ENCODE peak calls at places on chromosomes 2 and 18, in four cellular contexts. C is spleen; B is HCT116; F is CD4-positive, alpha-beta T cell. J is an unnamed sample.

GRCh38 chr2:27264753-27265535 is 2.1 kb upstream of the SLC30A3 start:
- DNase-seq in C (peak; percentile 86), B (peak; percentile 54), F (peak; percentile 72), J (no peak)

GRCh38 chr2:208698114-208698513 is 291.5 kb downstream of the PTH2R start:
- DNase-seq in C (no peak), B (no peak), F (no peak), J (no peak)

GRCh38 chr2:178066890-178067669 is 5.5 kb downstream of the PDE11A start:
- DNase-seq in C (no peak), B (no peak), F (no peak), J (no peak)

GRCh38 chr2:24191848-24192247 is 17.0 kb downstream of the FAM228A start:
- DNase-seq in C (no peak), B (no peak), F (no peak), J (no peak)

GRCh38 chr18:33014060-33014796 is 241.4 kb upstream of the KLHL14 start:
- DNase-seq in C (no peak), B (no peak), F (no peak), J (no peak)

GRCh38 chr2:188380280-188380679 is 88.6 kb downstream of the GULP1 start:
- DNase-seq in C (no peak), B (no peak), F (no peak), J (no peak)

GRCh38 chr2:183186296-183186695 is 62.1 kb downstream of the NUP35 start:
- DNase-seq in C (no peak), B (no peak), F (no peak), J (no peak)

GRCh38 chr2:161085041-161085598 is 75.1 kb upstream of the TANK start:
- DNase-seq in C (no peak), B (no peak), F (no peak), J (no peak)

GRCh38 chr2:238967031-238967977 is 119.4 kb downstream of the TWIST2 start:
- DNase-seq in C (no peak), B (no peak), F (no peak), J (no peak)

GRCh38 chr2:161992526-161992925 is 81.5 kb downstream of the DPP4 start:
- DNase-seq in C (no peak), B (no peak), F (peak; percentile 53), J (no peak)

GRCh38 chr2:48900321-48901014 is 144.9 kb upstream of the LHCGR start:
- DNase-seq in C (no peak), B (no peak), F (no peak), J (no peak)

GRCh38 chr18:70671889-70672551 is 383.2 kb downstream of the SOCS6 start:
- DNase-seq in C (no peak), B (no peak), F (peak; percentile 43), J (no peak)

GRCh38 chr2:15845294-15845693 is 95.1 kb upstream of the MYCN start:
- DNase-seq in C (no peak), B (no peak), F (no peak), J (no peak)

GRCh38 chr2:221096651-221097567 is 475.2 kb downstream of the EPHA4 start:
- DNase-seq in C (no peak), B (no peak), F (no peak), J (no peak)

GRCh38 chr2:183009249-183009899 is 28.9 kb downstream of the NCKAP1 start:
- DNase-seq in C (no peak), B (no peak), F (no peak), J (no peak)

GRCh38 chr18:25164837-25165791 is 186.9 kb downstream of the ZNF521 start:
- DNase-seq in C (no peak), B (no peak), F (no peak), J (peak; percentile 19)
- TF ChIP-seq CTCF in C (peak; percentile 13), B (no peak), F (no peak), J (no peak)

GRCh38 chr2:241843321-241844065 is 15.2 kb downstream of the PDCD1 start:
- DNase-seq in C (peak; percentile 77), B (no peak), F (no peak), J (no peak)
- TF ChIP-seq CTCF in C (no peak), B (no peak), F (no peak), J (no peak)

GRCh38 chr2:18267501-18267900 is 293.0 kb downstream of the RDH14 start:
- DNase-seq in C (no peak), B (no peak), F (no peak), J (no peak)

GRCh38 chr2:18268400-18268799 is 292.1 kb downstream of the RDH14 start:
- DNase-seq in C (no peak), B (no peak), F (no peak), J (no peak)

GRCh38 chr2:18262601-18263000 is 297.9 kb downstream of the RDH14 start:
- DNase-seq in C (no peak), B (no peak), F (no peak), J (no peak)

GRCh38 chr2:18265614-18266013 is 294.8 kb downstream of the RDH14 start:
- DNase-seq in C (no peak), B (no peak), F (no peak), J (no peak)

DNA sequence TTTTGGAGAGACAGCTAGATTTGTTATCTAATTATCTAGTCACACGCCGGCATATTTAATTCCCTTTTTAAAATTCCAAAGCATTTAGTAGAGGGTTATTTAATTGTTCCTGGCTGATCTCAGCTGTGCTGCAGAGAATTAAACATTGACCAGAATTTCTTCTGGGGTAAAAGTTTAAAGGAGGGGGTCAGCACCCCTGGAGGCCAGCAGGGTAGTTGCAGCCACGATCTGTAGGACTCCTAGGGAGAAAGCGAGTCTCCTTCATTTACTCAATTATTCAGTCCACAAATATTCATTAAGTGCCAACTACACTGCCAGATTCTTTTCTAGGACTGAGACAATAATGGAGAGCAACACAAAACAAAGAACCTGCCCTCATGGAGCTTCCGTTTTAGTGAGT is 294.3 kb downstream of the RDH14 start:
- DNase-seq in C (no peak), B (no peak), F (no peak), J (no peak)
- TF ChIP-seq CTCF in C (no peak), B (peak; percentile 42), F (no peak), J (peak; percentile 41)

DNA sequence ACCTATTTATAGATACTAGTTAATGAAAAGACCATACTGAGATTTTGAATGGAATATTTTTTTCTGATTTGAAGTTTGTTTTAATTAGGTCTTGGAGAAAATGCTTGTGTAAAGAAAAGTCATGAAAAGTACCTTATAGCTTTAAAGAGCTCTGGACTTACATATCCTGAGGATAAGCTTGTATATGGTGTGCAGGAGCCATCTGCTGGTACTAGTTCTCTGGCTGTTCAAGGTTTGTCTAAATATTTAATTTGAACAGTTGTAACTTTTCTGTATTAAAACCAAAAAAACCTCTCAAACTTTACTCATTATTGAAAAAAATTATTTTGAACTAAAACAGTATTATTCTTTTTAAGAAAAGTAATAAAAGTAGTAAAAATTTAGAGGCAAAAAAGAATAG is 50.2 kb downstream of the UBR3 start:
- DNase-seq in C (no peak), B (peak; percentile 10), F (no peak), J (no peak)
- TF ChIP-seq CTCF in C (no peak), B (no peak), F (no peak), J (peak; percentile 18)

DNA sequence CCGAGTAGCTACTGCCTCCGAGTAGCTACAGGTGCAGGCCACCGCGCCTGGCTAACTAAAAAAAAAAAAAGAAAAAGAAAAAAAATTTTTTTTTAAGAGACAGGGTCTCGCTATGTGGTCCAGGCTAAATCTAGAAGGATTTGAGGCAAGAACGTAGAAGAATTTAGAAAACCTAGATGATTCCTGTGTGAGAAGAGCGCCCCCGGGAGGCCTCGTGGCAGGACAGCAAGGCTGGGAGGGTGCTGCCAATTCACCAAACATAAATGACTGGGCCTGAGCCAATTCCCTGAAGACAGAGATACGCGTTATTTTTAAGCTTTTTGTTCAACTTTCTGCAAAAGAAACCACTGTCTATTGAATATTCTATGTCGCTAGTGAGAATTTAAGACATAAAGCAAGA is 90.1 kb upstream of the TGFA start:
- DNase-seq in C (no peak), B (peak; percentile 42), F (no peak), J (no peak)
- TF ChIP-seq CTCF in C (no peak), B (peak; percentile 83), F (peak; percentile 37), J (peak; percentile 30)

GRCh38 chr18:44320619-44321460 is 359.8 kb upstream of the SETBP1 start:
- DNase-seq in C (no peak), B (no peak), F (no peak), J (no peak)
- TF ChIP-seq CTCF in C (no peak), B (no peak), F (no peak), J (peak; percentile 17)

DNA sequence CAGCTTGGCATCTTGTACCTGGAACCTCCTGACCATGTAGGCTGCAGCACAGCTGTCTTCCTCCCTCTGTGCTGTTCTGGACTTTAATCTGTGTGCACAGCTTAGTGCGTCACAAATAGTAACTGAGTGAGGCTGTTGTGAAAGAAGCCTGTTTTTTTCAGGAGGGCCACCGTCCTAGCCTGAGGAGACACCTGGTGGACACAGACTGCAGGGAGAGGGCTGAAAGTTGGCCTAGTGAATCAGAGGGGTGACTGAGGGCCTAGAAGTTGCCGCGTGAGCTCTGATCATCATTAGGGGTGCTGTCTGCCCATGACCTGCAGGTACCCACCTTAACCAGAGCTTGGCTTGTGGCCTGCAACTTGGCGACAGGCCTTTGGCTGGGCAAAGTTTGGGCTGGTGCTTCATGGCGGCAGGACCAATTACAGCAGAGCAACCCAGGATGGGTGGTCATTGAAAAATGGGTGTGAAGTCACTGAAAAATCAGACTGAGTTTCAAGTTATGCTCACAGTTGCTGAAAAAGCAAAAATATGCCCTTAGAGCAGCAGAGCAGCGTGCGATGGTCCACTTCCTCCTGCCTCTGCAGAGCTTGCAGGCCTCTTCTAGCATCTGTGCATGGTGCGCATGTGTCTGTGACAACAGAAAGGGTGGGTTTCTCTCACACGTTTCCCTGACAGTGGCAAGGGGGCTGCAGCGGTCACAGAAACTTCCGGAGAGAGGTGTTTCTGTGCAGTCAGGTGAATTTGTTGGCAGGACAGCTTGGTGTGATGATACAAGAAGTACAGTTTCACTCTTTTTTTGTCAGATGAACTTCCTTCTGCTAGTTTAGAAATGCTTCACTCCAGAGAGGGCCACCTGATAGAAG is 9.6 kb downstream of the GDF7 start:
- DNase-seq in C (no peak), B (no peak), F (no peak), J (peak; percentile 92)
- TF ChIP-seq CTCF in C (no peak), B (peak; percentile 21), F (no peak), J (peak; percentile 31)

GRCh38 chr18:12373032-12373770 is 3.8 kb downstream of the AFG3L2 start:
- DNase-seq in C (no peak), B (no peak), F (no peak), J (no peak)

GRCh38 chr18:12374398-12374797 is 2.6 kb downstream of the AFG3L2 start:
- DNase-seq in C (no peak), B (no peak), F (no peak), J (no peak)

GRCh38 chr18:12371590-12371989 is 5.4 kb downstream of the AFG3L2 start:
- DNase-seq in C (no peak), B (no peak), F (no peak), J (no peak)

GRCh38 chr18:12372406-12372805 is 4.6 kb downstream of the AFG3L2 start:
- DNase-seq in C (no peak), B (no peak), F (no peak), J (no peak)

GRCh38 chr18:12373771-12374116 is 3.3 kb downstream of the AFG3L2 start:
- DNase-seq in C (no peak), B (no peak), F (no peak), J (no peak)
- TF ChIP-seq CTCF in C (no peak), B (no peak), F (no peak), J (no peak)

GRCh38 chr18:12091742-12092141 is 1.9 kb upstream of the ANKRD62 start:
- DNase-seq in C (no peak), B (no peak), F (no peak), J (no peak)
- TF ChIP-seq CTCF in C (no peak), B (no peak), F (no peak), J (no peak)

J was measured in GM12864.